ENCODE peak calls at places on chromosome 20, in four cellular contexts. I, W, T and Y are unnamed samples.

GRCh38 chr20:37341632-37342031 is 4.3 kb upstream of the SRC start:
- DNase-seq in T (no peak), W (no peak), I (no peak), Y (no peak)

GRCh38 chr20:57727863-57728262 is 18.0 kb upstream of the PMEPA1 start:
- DNase-seq in T (no peak), I (no peak), W (no peak), Y (peak)

GRCh38 chr20:63501818-63502670 is 3.2 kb upstream of the EEF1A2 start:
- DNase-seq in T (peak), I (no peak), W (no peak), Y (peak)

GRCh38 chr20:15887387-15887786 is 685.9 kb downstream of the KIF16B start:
- DNase-seq in I (no peak), T (no peak), W (no peak), Y (no peak)

GRCh38 chr20:33333616-33334015 is 50.6 kb downstream of the BPIFB1 start:
- DNase-seq in T (no peak), W (no peak), I (no peak), Y (no peak)

GRCh38 chr20:48626226-48626937 is 201.4 kb downstream of the PREX1 start:
- DNase-seq in T (no peak), I (no peak), W (no peak), Y (no peak)

GRCh38 chr20:3166338-3166912 is 6.8 kb upstream of the FASTKD5 start:
- DNase-seq in W (no peak), T (no peak), I (no peak), Y (no peak)

GRCh38 chr20:2748551-2749342 is 51.7 kb downstream of the CPXM1 start:
- DNase-seq in W (no peak), I (no peak), T (no peak), Y (no peak)

GRCh38 chr20:53077373-53078205 is 105.4 kb downstream of the TSHZ2 start:
- DNase-seq in W (no peak), I (no peak), T (peak), Y (peak)

GRCh38 chr20:47676219-47676721 is 109.0 kb downstream of the SULF2 start:
- DNase-seq in T (no peak), I (no peak), W (no peak), Y (no peak)

GRCh38 chr20:59403261-59403961 is 103.0 kb downstream of the EDN3 start:
- DNase-seq in T (peak), I (no peak), W (peak), Y (peak)

GRCh38 chr20:36607586-36608387 is 2.2 kb downstream of the RAB5IF start:
- DNase-seq in I (no peak), W (no peak), T (peak), Y (peak)

GRCh38 chr20:15236812-15237211 is 899.4 kb upstream of the FLRT3 start:
- DNase-seq in T (peak), I (peak), W (no peak), Y (peak)

GRCh38 chr20:8801686-8802085 is 267.2 kb upstream of the PLCB4 start:
- DNase-seq in I (no peak), W (no peak), T (no peak), Y (no peak)

GRCh38 chr20:57662313-57663240 is 42.4 kb upstream of the ZBP1 start:
- DNase-seq in T (no peak), W (no peak), I (no peak), Y (no peak)

GRCh38 chr20:59678286-59678685 is 73.9 kb downstream of the PHACTR3 start:
- DNase-seq in I (no peak), W (no peak), T (no peak), Y (no peak)

GRCh38 chr20:653110-653589 is at the start of gene SRXN1:
- DNase-seq in T (peak), I (peak), W (peak), Y (peak)

GRCh38 chr20:20744170-20744725 is 31.8 kb upstream of the RALGAPA2 start:
- DNase-seq in I (no peak), T (peak), W (no peak), Y (no peak)

GRCh38 chr20:21615617-21616080 is 89.8 kb upstream of the PAX1 start:
- DNase-seq in I (peak), T (peak), W (peak), Y (peak)

GRCh38 chr20:15022921-15023320 is 685.5 kb upstream of the FLRT3 start:
- DNase-seq in T (no peak), I (peak), W (no peak), Y (peak)